ENCODE peak calls at places on chromosomes 13 and 19, in nine cellular contexts. H is A549, T is H1, O is endothelial cell of umbilical vein, L is GM12878, S is SK-N-SH, N is K562, V is HCT116, G is HepG2. P is an unnamed sample.

GRCh38 chr13:28136916-28137315 is 1.4 kb upstream of the PAN3 start:
- DNase-seq in H (no peak), T (no peak), O (no peak), L (no peak), S (no peak), N (no peak), V (no peak), G (no peak), P (peak)

GRCh38 chr19:3366761-3367571 is 583 bp downstream of the NFIC start:
- DNase-seq in H (no peak), T (peak), O (peak), L (no peak), S (peak), N (peak), V (no peak), G (no peak), P (peak)

GRCh38 chr13:34044660-34045080 is 226.7 kb downstream of the RFC3 start:
- DNase-seq in H (peak), T (no peak), O (peak), L (no peak), S (no peak), N (no peak), V (peak), G (no peak), P (no peak)

GRCh38 chr13:100789968-100790367 is 115.4 kb upstream of the TMTC4 start:
- DNase-seq in H (no peak), T (no peak), O (no peak), L (no peak), S (no peak), N (no peak), V (no peak), G (no peak), P (no peak)

GRCh38 chr19:30883071-30883470 is 466.2 kb downstream of the TSHZ3 start:
- DNase-seq in H (no peak), T (no peak), O (no peak), L (no peak), S (no peak), N (no peak), V (no peak), G (no peak), P (no peak)

GRCh38 chr19:3653865-3654513 is 27.4 kb upstream of the CACTIN start:
- DNase-seq in H (no peak), T (peak), O (no peak), L (no peak), S (no peak), N (peak), V (no peak), G (no peak), P (peak)

GRCh38 chr19:56314018-56314583 is 538 bp downstream of the ZSCAN5A start:
- DNase-seq in H (peak), T (no peak), O (no peak), L (no peak), S (no peak), N (no peak), V (no peak), G (peak), P (no peak)

GRCh38 chr13:95153647-95154405 is 147.4 kb downstream of the ABCC4 start:
- DNase-seq in H (no peak), T (no peak), O (peak), L (no peak), S (no peak), N (no peak), V (no peak), G (no peak), P (peak)

GRCh38 chr13:38819053-38819452 is 132.2 kb downstream of the FREM2 start:
- DNase-seq in H (no peak), T (no peak), O (peak), L (no peak), S (no peak), N (no peak), V (no peak), G (no peak), P (no peak)

GRCh38 chr13:98945863-98946605 is 31.8 kb downstream of the DOCK9 start:
- DNase-seq in H (no peak), T (no peak), O (peak), L (no peak), S (no peak), N (no peak), V (no peak), G (no peak), P (no peak)

GRCh38 chr13:52830946-52831345 is 17.5 kb downstream of the PCDH8 start:
- DNase-seq in H (no peak), T (no peak), O (no peak), L (no peak), S (no peak), N (no peak), V (no peak), G (no peak), P (no peak)

GRCh38 chr19:46739290-46739771 is 6.5 kb upstream of the FKRP start:
- DNase-seq in H (no peak), T (no peak), O (no peak), L (no peak), S (no peak), N (no peak), V (no peak), G (no peak), P (no peak)

GRCh38 chr13:63208811-63209210 is 1793.2 kb upstream of the PCDH20 start:
- DNase-seq in H (no peak), T (no peak), O (no peak), L (no peak), S (no peak), N (no peak), V (no peak), G (no peak), P (no peak)

GRCh38 chr13:51935326-51936171 is 73.8 kb downstream of the CCDC70 start:
- DNase-seq in H (peak), T (peak), O (no peak), L (no peak), S (peak), N (peak), V (peak), G (no peak), P (peak)

GRCh38 chr13:113897966-113898365 is 34.1 kb upstream of the GAS6 start:
- DNase-seq in H (no peak), T (no peak), O (no peak), L (no peak), S (no peak), N (no peak), V (no peak), G (no peak), P (no peak)

GRCh38 chr13:53873558-53873957 is 844.9 kb downstream of the OLFM4 start:
- DNase-seq in H (no peak), T (no peak), O (no peak), L (no peak), S (peak), N (no peak), V (no peak), G (no peak), P (no peak)

GRCh38 chr13:46469064-46469463 is 82.0 kb upstream of the RUBCNL start:
- DNase-seq in H (no peak), T (no peak), O (no peak), L (no peak), S (peak), N (no peak), V (no peak), G (no peak), P (no peak)

GRCh38 chr19:2084993-2085720 is 11.0 kb downstream of the MOB3A start:
- DNase-seq in H (no peak), T (no peak), O (peak), L (peak), S (peak), N (no peak), V (no peak), G (no peak), P (peak)

GRCh38 chr13:95710313-95710712 is 33.4 kb downstream of the DNAJC3 start:
- DNase-seq in H (no peak), T (no peak), O (peak), L (no peak), S (no peak), N (no peak), V (no peak), G (no peak), P (no peak)

GRCh38 chr19:51107406-51108065 is 673 bp downstream of the CTU1 start:
- DNase-seq in H (peak), T (no peak), O (no peak), L (no peak), S (no peak), N (no peak), V (peak), G (peak), P (no peak)

GRCh38 chr19:3881272-3882040 is 971 bp downstream of the ATCAY start:
- DNase-seq in H (no peak), T (peak), O (no peak), L (no peak), S (peak), N (no peak), V (no peak), G (no peak), P (peak)

GRCh38 chr19:49638360-49638759 is 1.6 kb downstream of the RRAS start:
- DNase-seq in H (peak), T (no peak), O (peak), L (no peak), S (no peak), N (no peak), V (no peak), G (no peak), P (no peak)
- H3K4me3 ChIP-seq in H (peak), T (peak), O (peak), L (no peak), S (peak), N (peak), V (peak), G (no peak), P (no peak)

GRCh38 chr19:33821871-33822270 is 25.2 kb downstream of the KCTD15 start:
- DNase-seq in H (no peak), T (peak), O (no peak), L (no peak), S (no peak), N (no peak), V (no peak), G (no peak), P (peak)

GRCh38 chr19:33818426-33818825 is 21.8 kb downstream of the KCTD15 start:
- DNase-seq in H (no peak), T (no peak), O (no peak), L (no peak), S (peak), N (no peak), V (no peak), G (no peak), P (no peak)

GRCh38 chr19:33823341-33823740 is 26.7 kb downstream of the KCTD15 start:
- DNase-seq in H (no peak), T (peak), O (no peak), L (no peak), S (no peak), N (no peak), V (no peak), G (no peak), P (no peak)

GRCh38 chr19:33819496-33819874 is 22.8 kb downstream of the KCTD15 start:
- DNase-seq in H (no peak), T (no peak), O (no peak), L (no peak), S (no peak), N (no peak), V (no peak), G (no peak), P (no peak)

GRCh38 chr19:33819875-33820781 is 23.5 kb downstream of the KCTD15 start:
- DNase-seq in H (peak), T (peak), O (peak), L (no peak), S (peak), N (peak), V (no peak), G (peak), P (peak)
- TF ChIP-seq CTCF in H (peak), T (no peak), O (no peak), L (no peak), S (no peak), N (peak), V (no peak), G (peak), P (no peak)

DNA sequence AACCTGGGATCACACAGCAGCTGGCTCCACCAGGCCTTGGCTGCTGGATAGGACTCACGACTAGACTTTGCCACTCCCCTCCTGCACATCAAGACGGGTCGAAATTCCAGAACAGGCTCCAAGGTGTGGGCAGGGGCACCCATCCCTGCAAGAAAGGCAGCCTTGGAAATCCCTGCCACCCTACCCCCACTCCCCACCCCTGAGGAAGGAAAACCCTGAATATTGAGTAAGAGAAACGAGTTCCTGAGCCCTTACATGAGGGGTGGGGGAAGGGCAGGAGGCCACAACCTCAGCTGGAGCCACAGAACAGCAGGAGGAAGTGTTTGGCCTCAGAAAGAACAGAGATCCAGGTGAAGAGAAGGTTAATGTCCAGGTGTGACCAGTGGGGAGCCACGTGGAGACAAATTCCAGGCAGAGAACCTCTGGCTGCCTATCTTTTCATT is 20.1 kb downstream of the DEDD2 start:
- DNase-seq in H (no peak), T (no peak), O (no peak), L (no peak), S (no peak), N (no peak), V (no peak), G (no peak), P (peak)
- TF ChIP-seq MAX in H (no peak), T (no peak), O (no peak), L (no peak), S (no peak), N (no peak), V (no peak), G (no peak), P (peak)

DNA sequence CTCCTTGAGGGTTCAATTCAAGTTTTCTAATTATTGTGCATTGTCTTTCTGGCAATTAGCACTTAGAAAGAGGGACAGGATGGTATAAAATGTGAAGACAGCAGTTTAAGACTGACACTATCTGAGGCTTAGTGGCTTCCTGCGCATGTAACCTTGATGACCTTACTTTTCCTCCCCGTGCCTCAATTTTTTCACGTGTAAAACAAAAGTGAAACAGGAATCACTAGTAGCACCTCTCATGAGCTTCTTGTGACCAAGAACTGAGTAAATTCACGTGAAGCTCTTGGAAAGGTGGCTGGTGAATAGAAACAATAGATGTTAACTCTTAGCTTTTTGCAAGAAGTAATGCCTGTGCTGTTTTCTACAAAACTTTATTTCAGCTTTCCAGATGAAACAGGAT is 233.9 kb downstream of the LMO7 start:
- DNase-seq in H (no peak), T (no peak), O (no peak), L (no peak), S (no peak), N (no peak), V (no peak), G (no peak), P (no peak)
- H3K4me3 ChIP-seq in H (no peak), T (no peak), O (no peak), L (no peak), S (no peak), N (no peak), V (no peak), G (no peak), P (no peak)

GRCh38 chr13:102726430-102726829 is 31.6 kb upstream of the METTL21C start:
- DNase-seq in H (no peak), T (no peak), O (no peak), L (no peak), S (no peak), N (no peak), V (no peak), G (peak), P (peak)
- TF ChIP-seq CTCF in H (no peak), T (no peak), O (no peak), L (no peak), S (no peak), N (no peak), V (peak), G (peak), P (no peak)

GRCh38 chr13:37027639-37028038 is 27.1 kb downstream of the EXOSC8 start:
- DNase-seq in H (no peak), T (no peak), O (no peak), L (no peak), S (no peak), N (no peak), V (no peak), G (no peak), P (no peak)
- TF ChIP-seq MAX in H (no peak), T (no peak), O (no peak), L (no peak), S (no peak), N (no peak), V (no peak), G (no peak), P (no peak)

GRCh38 chr13:47999973-48000372 is 1.1 kb downstream of the SUCLA2 start:
- DNase-seq in H (no peak), T (no peak), O (no peak), L (no peak), S (no peak), N (no peak), V (no peak), G (no peak), P (no peak)
- H3K4me3 ChIP-seq in H (peak), T (peak), O (peak), L (peak), S (peak), N (peak), V (peak), G (peak), P (peak)